ENCODE peak calls at places on chromosomes 16 and 17, in nine cellular contexts. M, A, L, V, G, R, Z, T and Q are unnamed samples.

GRCh38 chr17:2484876-2485275 is 26.8 kb downstream of the METTL16 start:
- DNase-seq in M (no peak), A (peak), L (no peak), V (no peak), G (no peak), R (no peak), Z (no peak), T (no peak), Q (no peak)

GRCh38 chr16:11914759-11915643 is 755 bp downstream of the GSPT1 start:
- DNase-seq in M (peak), A (no peak), L (peak), V (peak), G (peak), R (no peak), Z (no peak), T (peak), Q (peak)

GRCh38 chr16:61105544-61105943 is 930.7 kb downstream of the CDH8 start:
- DNase-seq in M (no peak), A (no peak), L (no peak), V (no peak), G (no peak), R (no peak), Z (no peak), T (no peak), Q (no peak)

GRCh38 chr17:27540300-27541105 is 84.3 kb downstream of the KSR1 start:
- DNase-seq in M (peak), A (no peak), L (peak), V (peak), G (peak), R (no peak), Z (peak), T (peak), Q (peak)

GRCh38 chr17:29883497-29883896 is 46.5 kb downstream of the SSH2 start:
- DNase-seq in M (no peak), A (no peak), L (no peak), V (no peak), G (no peak), R (no peak), Z (peak), T (no peak), Q (no peak)

GRCh38 chr17:80296221-80296620 is 35.6 kb downstream of the RNF213 start:
- DNase-seq in M (no peak), A (no peak), L (no peak), V (no peak), G (no peak), R (no peak), Z (no peak), T (no peak), Q (peak)

GRCh38 chr17:82408288-82408937 is 9.7 kb upstream of the HEXD start:
- DNase-seq in M (no peak), A (no peak), L (no peak), V (no peak), G (no peak), R (no peak), Z (peak), T (no peak), Q (no peak)

GRCh38 chr16:53421248-53421647 is 13.0 kb upstream of the RBL2 start:
- DNase-seq in M (no peak), A (no peak), L (no peak), V (no peak), G (no peak), R (no peak), Z (no peak), T (no peak), Q (no peak)

GRCh38 chr17:7501729-7502128 is 17.6 kb downstream of the POLR2A start:
- DNase-seq in M (no peak), A (no peak), L (no peak), V (no peak), G (no peak), R (no peak), Z (no peak), T (no peak), Q (no peak)

GRCh38 chr17:63998721-63999679 is 849 bp downstream of the PRR29 start:
- DNase-seq in M (peak), A (no peak), L (no peak), V (no peak), G (no peak), R (no peak), Z (no peak), T (no peak), Q (peak)

GRCh38 chr17:43871947-43872690 is 25.1 kb downstream of the CD300LG start:
- DNase-seq in M (no peak), A (no peak), L (peak), V (no peak), G (no peak), R (no peak), Z (no peak), T (no peak), Q (peak)

GRCh38 chr17:74241434-74241833 is 28.1 kb downstream of the TTYH2 start:
- DNase-seq in M (no peak), A (no peak), L (no peak), V (no peak), G (no peak), R (no peak), Z (no peak), T (no peak), Q (peak)

GRCh38 chr17:56819431-56820145 is 14.1 kb downstream of the C17orf67 start:
- DNase-seq in M (no peak), A (peak), L (peak), V (peak), G (peak), R (peak), Z (peak), T (peak), Q (no peak)

GRCh38 chr16:66264311-66265105 is 102.0 kb upstream of the CDH5 start:
- DNase-seq in M (no peak), A (no peak), L (no peak), V (no peak), G (no peak), R (no peak), Z (peak), T (no peak), Q (no peak)

GRCh38 chr17:76997981-76998531 is 129.9 kb downstream of the MGAT5B start:
- DNase-seq in M (no peak), A (no peak), L (peak), V (peak), G (peak), R (no peak), Z (peak), T (no peak), Q (no peak)

GRCh38 chr16:10835281-10835931 is 16.8 kb upstream of the TVP23A start:
- DNase-seq in M (no peak), A (no peak), L (no peak), V (no peak), G (no peak), R (no peak), Z (no peak), T (no peak), Q (no peak)

GRCh38 chr17:5272313-5272712 is 9.8 kb upstream of the RABEP1 start:
- DNase-seq in M (no peak), A (no peak), L (no peak), V (no peak), G (peak), R (no peak), Z (no peak), T (no peak), Q (no peak)

GRCh38 chr17:28912281-28912937 is 9.5 kb upstream of the DHRS13 start:
- DNase-seq in M (no peak), A (no peak), L (peak), V (no peak), G (no peak), R (no peak), Z (no peak), T (no peak), Q (peak)

GRCh38 chr17:48429638-48430586 is at the start of gene SKAP1:
- DNase-seq in M (no peak), A (no peak), L (peak), V (no peak), G (no peak), R (no peak), Z (no peak), T (no peak), Q (no peak)

GRCh38 chr16:84608281-84608680 is 9.6 kb downstream of the COTL1 start:
- DNase-seq in M (no peak), A (no peak), L (no peak), V (no peak), G (no peak), R (no peak), Z (no peak), T (no peak), Q (no peak)

GRCh38 chr16:21064203-21064602 is 86.4 kb downstream of the DNAH3 start:
- DNase-seq in M (no peak), A (no peak), L (no peak), V (no peak), G (no peak), R (no peak), Z (no peak), T (no peak), Q (no peak)

GRCh38 chr17:48441231-48441711 is 11.3 kb upstream of the SKAP1 start:
- DNase-seq in M (no peak), A (no peak), L (no peak), V (peak), G (no peak), R (no peak), Z (peak), T (no peak), Q (no peak)

GRCh38 chr17:32671891-32672290 is 185.1 kb downstream of the CDK5R1 start:
- DNase-seq in M (peak), A (no peak), L (peak), V (peak), G (no peak), R (no peak), Z (no peak), T (no peak), Q (peak)

GRCh38 chr17:27984404-27984803 is 58.1 kb upstream of the NLK start:
- DNase-seq in M (no peak), A (no peak), L (no peak), V (no peak), G (no peak), R (no peak), Z (no peak), T (no peak), Q (no peak)

GRCh38 chr16:11107781-11108465 is 148.1 kb downstream of the SOCS1 start:
- DNase-seq in M (no peak), A (no peak), L (no peak), V (peak), G (peak), R (no peak), Z (peak), T (peak), Q (no peak)

GRCh38 chr17:46056800-46057304 is 57.8 kb downstream of the STH start:
- DNase-seq in M (no peak), A (no peak), L (no peak), V (peak), G (no peak), R (no peak), Z (peak), T (no peak), Q (no peak)

GRCh38 chr17:44998646-44999045 is 30.5 kb upstream of the C1QL1 start:
- DNase-seq in M (no peak), A (no peak), L (no peak), V (no peak), G (no peak), R (no peak), Z (no peak), T (no peak), Q (no peak)

GRCh38 chr16:3141781-3142311 is 7.0 kb downstream of the ZNF213 start:
- DNase-seq in M (no peak), A (no peak), L (no peak), V (no peak), G (no peak), R (no peak), Z (no peak), T (no peak), Q (peak)